ENCODE peak calls at places on chromosomes 5 and 9, in six cellular contexts. F, M, U, H, Y and Z are unnamed samples.

GRCh38 chr9:116165912-116166311 is 12.3 kb downstream of the PAPPA start:
- DNase-seq in H (no peak), M (no peak), F (peak), Y (no peak), U (no peak), Z (no peak)

GRCh38 chr5:130104895-130105684 is 200.8 kb downstream of the CHSY3 start:
- DNase-seq in Y (no peak), H (no peak), U (no peak), F (peak), M (no peak), Z (no peak)

GRCh38 chr9:97555164-97555563 is 53.7 kb downstream of the TMOD1 start:
- DNase-seq in F (peak), H (no peak), U (no peak), M (no peak), Y (no peak), Z (no peak)

GRCh38 chr5:172695431-172696054 is 54.5 kb downstream of the NEURL1B start:
- DNase-seq in Y (no peak), F (no peak), U (no peak), H (no peak), M (no peak), Z (no peak)

GRCh38 chr5:77642915-77643653 is 4.6 kb upstream of the OTP start:
- DNase-seq in F (no peak), M (no peak), U (no peak), H (no peak), Y (peak), Z (no peak)

GRCh38 chr5:96331210-96331609 is 101.8 kb downstream of the PCSK1 start:
- DNase-seq in H (no peak), F (no peak), M (no peak), U (no peak), Y (no peak), Z (no peak)

GRCh38 chr5:135024956-135025729 is 8.9 kb downstream of the PITX1 start:
- DNase-seq in H (no peak), M (peak), F (no peak), Y (no peak), U (no peak), Z (peak)

GRCh38 chr9:114005371-114006154 is 72.5 kb downstream of the AMBP start:
- DNase-seq in F (no peak), Y (no peak), M (no peak), U (no peak), H (no peak), Z (no peak)

GRCh38 chr9:88464851-88465250 is 70.1 kb upstream of the NXNL2 start:
- DNase-seq in M (no peak), U (no peak), H (no peak), F (peak), Y (no peak), Z (no peak)

GRCh38 chr9:100679834-100680233 is 102.0 kb downstream of the CAVIN4 start:
- DNase-seq in F (no peak), U (no peak), M (no peak), Y (no peak), H (no peak), Z (no peak)
- TF ChIP-seq SMC3 in F (no peak), U (no peak), M (no peak), Y (no peak), H (no peak), Z (no peak)

DNA sequence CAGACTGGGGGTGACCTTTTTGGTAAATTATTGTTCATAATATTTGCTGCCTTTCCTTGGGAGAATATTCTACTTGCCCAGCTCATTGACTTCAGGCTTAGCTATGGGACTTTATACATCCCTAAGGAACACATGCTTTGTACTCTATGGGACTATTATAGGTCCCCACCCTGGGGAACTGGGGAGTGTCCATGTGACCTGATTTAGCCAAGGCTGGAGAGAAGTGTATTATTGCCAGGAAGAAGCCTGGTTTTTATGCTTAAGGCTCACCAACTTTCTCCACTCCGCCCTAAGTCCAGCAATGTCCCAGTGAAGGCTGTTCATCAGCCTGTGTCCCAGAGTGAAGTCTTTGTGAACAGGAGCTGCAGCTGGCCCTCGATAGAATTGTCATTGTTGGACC is 16.6 kb upstream of the DRD1 start:
- DNase-seq in F (no peak), U (no peak), H (no peak), M (no peak), Y (no peak), Z (no peak)
- H3K4me2 ChIP-seq in F (no peak), U (no peak), H (no peak), M (no peak), Y (no peak), Z (no peak)

GRCh38 chr5:74318985-74319563 is 321.5 kb downstream of the ENC1 start:
- DNase-seq in U (no peak), F (peak), Y (no peak), H (no peak), M (no peak), Z (no peak)

GRCh38 chr5:74316064-74316586 is 324.4 kb downstream of the ENC1 start:
- DNase-seq in U (peak), Y (peak), M (no peak), F (peak), H (peak), Z (peak)

GRCh38 chr5:74324556-74324955 is 316.0 kb downstream of the ENC1 start:
- DNase-seq in F (no peak), M (no peak), Y (no peak), U (no peak), H (no peak), Z (no peak)

GRCh38 chr5:74322944-74323343 is 317.6 kb downstream of the ENC1 start:
- DNase-seq in H (no peak), U (no peak), Y (no peak), F (no peak), M (no peak), Z (no peak)

DNA sequence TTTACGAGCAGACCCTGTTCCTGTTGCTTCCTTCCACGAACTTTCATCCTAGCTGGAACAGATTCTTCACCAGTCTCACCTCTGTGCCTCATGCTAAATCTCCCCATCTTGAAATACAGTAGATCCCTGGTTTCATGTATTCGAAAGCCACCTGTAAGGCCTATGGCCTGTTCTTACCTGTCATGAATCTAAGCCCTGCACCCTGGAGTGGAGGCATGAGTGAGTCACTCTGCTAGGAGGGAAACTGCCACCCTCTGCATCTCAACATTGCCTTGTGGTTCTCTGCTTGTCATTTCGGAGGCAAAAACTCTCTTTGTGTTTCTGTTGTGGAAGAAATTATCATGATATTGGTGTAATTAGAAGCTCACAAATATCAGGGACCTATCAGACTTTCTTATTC is 320.0 kb downstream of the ENC1 start:
- DNase-seq in M (no peak), H (no peak), Y (no peak), U (no peak), F (no peak), Z (no peak)
- TF ChIP-seq SMC3 in M (no peak), H (no peak), Y (no peak), U (no peak), F (no peak), Z (no peak)

DNA sequence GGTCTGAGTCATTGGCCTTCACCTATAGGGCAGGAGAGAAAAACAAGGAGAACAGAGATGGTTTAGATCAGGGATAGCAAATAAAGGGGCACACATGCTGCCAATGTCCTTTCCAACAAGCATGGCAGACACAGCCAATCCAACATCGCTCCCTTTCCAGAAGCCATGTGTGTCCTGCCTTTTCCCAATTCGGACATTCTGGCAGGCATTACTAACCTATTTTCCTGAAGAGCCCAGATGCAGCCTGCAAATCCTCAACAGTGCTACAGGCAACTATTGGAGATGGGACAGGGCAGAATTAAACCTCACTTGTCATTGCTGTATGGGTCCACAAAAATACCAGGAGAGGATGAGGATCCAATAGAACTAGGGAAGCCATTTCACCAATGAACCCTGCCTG is 12.8 kb downstream of the PCDH1 start:
- DNase-seq in F (no peak), M (no peak), U (no peak), H (no peak), Y (no peak), Z (no peak)
- H3K4me2 ChIP-seq in F (no peak), M (no peak), U (no peak), H (no peak), Y (no peak), Z (no peak)

GRCh38 chr5:26700759-26701384 is 337.5 kb downstream of the CDH9 start:
- DNase-seq in Y (peak), M (peak), U (no peak), H (peak), F (no peak), Z (peak)
- TF ChIP-seq SMC3 in Y (peak), M (no peak), U (peak), H (peak), F (no peak), Z (peak)

GRCh38 chr5:60577116-60577515 is 122.8 kb downstream of the DEPDC1B start:
- DNase-seq in F (peak), M (no peak), U (no peak), H (no peak), Y (no peak), Z (no peak)
- H3K4me2 ChIP-seq in F (no peak), M (no peak), U (no peak), H (no peak), Y (no peak), Z (no peak)

GRCh38 chr9:69206047-69206446 is 32.0 kb downstream of the TJP2 start:
- DNase-seq in U (no peak), F (no peak), Y (no peak), M (no peak), H (no peak), Z (no peak)

GRCh38 chr9:69204869-69205268 is 30.8 kb downstream of the TJP2 start:
- DNase-seq in U (no peak), H (peak), F (peak), M (no peak), Y (no peak), Z (no peak)

GRCh38 chr9:69204378-69204777 is 30.3 kb downstream of the TJP2 start:
- DNase-seq in F (no peak), U (no peak), Y (no peak), M (no peak), H (no peak), Z (no peak)

GRCh38 chr9:69211424-69212036 is 37.5 kb downstream of the TJP2 start:
- DNase-seq in U (no peak), M (no peak), F (no peak), Y (no peak), H (no peak), Z (no peak)

GRCh38 chr9:69207503-69207902 is 33.4 kb downstream of the TJP2 start:
- DNase-seq in F (no peak), H (no peak), Y (no peak), M (peak), U (no peak), Z (no peak)
- TF ChIP-seq SMC3 in F (no peak), H (no peak), Y (no peak), M (no peak), U (no peak), Z (no peak)